ENCODE peak calls at places on chromosomes 11 and 22, in four cellular contexts. One of them, this sample, is unnamed.

GRCh38 chr11:69533296-69534165 is 52.1 kb downstream of the LINC01488 start:
- DNase-seq in stomach: no peak
- DNase-seq in Peyer's patch: no peak
- DNase-seq in HepG2: no peak
- DNase-seq in this sample: no peak

GRCh38 chr22:26318975-26319374 is 110.1 kb upstream of the ASPHD2 start:
- DNase-seq in stomach: no peak
- DNase-seq in Peyer's patch: no peak
- DNase-seq in HepG2: peak; percentile 13
- DNase-seq in this sample: no peak

GRCh38 chr11:33682446-33682845 is 18.2 kb downstream of the C11orf91 start:
- DNase-seq in stomach: no peak
- DNase-seq in Peyer's patch: no peak
- DNase-seq in HepG2: no peak
- DNase-seq in this sample: no peak

GRCh38 chr11:84097186-84097585 is 811.0 kb upstream of the CCDC90B start:
- DNase-seq in stomach: no peak
- DNase-seq in Peyer's patch: no peak
- DNase-seq in HepG2: no peak
- DNase-seq in this sample: no peak

GRCh38 chr11:32781721-32782120 is 12.7 kb downstream of the CCDC73 start:
- DNase-seq in stomach: no peak
- DNase-seq in Peyer's patch: no peak
- DNase-seq in HepG2: no peak
- DNase-seq in this sample: no peak

GRCh38 chr11:46554205-46555162 is 39.3 kb downstream of the AMBRA1 start:
- DNase-seq in stomach: no peak
- DNase-seq in Peyer's patch: no peak
- DNase-seq in HepG2: peak; percentile 99
- DNase-seq in this sample: no peak

GRCh38 chr11:73972187-73972586 is 10.5 kb downstream of the UCP2 start:
- DNase-seq in stomach: no peak
- DNase-seq in Peyer's patch: no peak
- DNase-seq in HepG2: no peak
- DNase-seq in this sample: no peak

GRCh38 chr11:109435121-109435742 is 13.2 kb downstream of the C11orf87 start:
- DNase-seq in stomach: no peak
- DNase-seq in Peyer's patch: no peak
- DNase-seq in HepG2: no peak
- DNase-seq in this sample: no peak

GRCh38 chr11:115503083-115503885 is 931 bp downstream of the CADM1 start:
- DNase-seq in stomach: peak; percentile 69
- DNase-seq in Peyer's patch: peak; percentile 67
- DNase-seq in HepG2: peak; percentile 51
- DNase-seq in this sample: peak; percentile 28

GRCh38 chr11:73931951-73932350 is 18.9 kb upstream of the DNAJB13 start:
- DNase-seq in stomach: no peak
- DNase-seq in Peyer's patch: no peak
- DNase-seq in HepG2: no peak
- DNase-seq in this sample: no peak

GRCh38 chr22:17213976-17214375 is 5.3 kb downstream of the ADA2 start:
- DNase-seq in stomach: peak; percentile 38
- DNase-seq in Peyer's patch: peak; percentile 68
- DNase-seq in HepG2: peak; percentile 21
- DNase-seq in this sample: no peak

GRCh38 chr11:19559746-19560145 is 152.9 kb upstream of the NAV2 start:
- DNase-seq in stomach: no peak
- DNase-seq in Peyer's patch: no peak
- DNase-seq in HepG2: no peak
- DNase-seq in this sample: no peak

GRCh38 chr11:31643831-31644230 is 134.3 kb downstream of the ELP4 start:
- DNase-seq in stomach: no peak
- DNase-seq in Peyer's patch: no peak
- DNase-seq in HepG2: no peak
- DNase-seq in this sample: no peak

GRCh38 chr22:40904101-40904500 is 42.2 kb upstream of the DNAJB7 start:
- DNase-seq in stomach: no peak
- DNase-seq in Peyer's patch: no peak
- DNase-seq in HepG2: no peak
- DNase-seq in this sample: no peak

GRCh38 chr22:31091106-31091975 is 10.2 kb downstream of the SMTN start:
- DNase-seq in stomach: no peak
- DNase-seq in Peyer's patch: peak; percentile 46
- DNase-seq in HepG2: no peak
- DNase-seq in this sample: peak; percentile 7

GRCh38 chr11:12444601-12445000 is 67.2 kb downstream of the PARVA start:
- DNase-seq in stomach: no peak
- DNase-seq in Peyer's patch: no peak
- DNase-seq in HepG2: no peak
- DNase-seq in this sample: no peak

GRCh38 chr11:114340311-114341131 is 44.3 kb downstream of the NNMT start:
- DNase-seq in stomach: peak; percentile 39
- DNase-seq in Peyer's patch: peak; percentile 42
- DNase-seq in HepG2: peak; percentile 30
- DNase-seq in this sample: no peak

GRCh38 chr11:23399995-23400394 is 539.7 kb upstream of the CCDC179 start:
- DNase-seq in stomach: no peak
- DNase-seq in Peyer's patch: no peak
- DNase-seq in HepG2: no peak
- DNase-seq in this sample: no peak

GRCh38 chr11:69374110-69374981 is 80.4 kb downstream of the MYEOV start:
- DNase-seq in stomach: peak; percentile 22
- DNase-seq in Peyer's patch: peak; percentile 84
- DNase-seq in HepG2: no peak
- DNase-seq in this sample: peak; percentile 13

GRCh38 chr11:17649696-17650600 is 69.4 kb upstream of the MYOD1 start:
- DNase-seq in stomach: no peak
- DNase-seq in Peyer's patch: no peak
- DNase-seq in HepG2: peak; percentile 44
- DNase-seq in this sample: no peak

GRCh38 chr11:121757480-121758125 is 304.8 kb upstream of the SORL1-AS1 start:
- DNase-seq in stomach: no peak
- DNase-seq in Peyer's patch: no peak
- DNase-seq in HepG2: no peak
- DNase-seq in this sample: no peak

DNA sequence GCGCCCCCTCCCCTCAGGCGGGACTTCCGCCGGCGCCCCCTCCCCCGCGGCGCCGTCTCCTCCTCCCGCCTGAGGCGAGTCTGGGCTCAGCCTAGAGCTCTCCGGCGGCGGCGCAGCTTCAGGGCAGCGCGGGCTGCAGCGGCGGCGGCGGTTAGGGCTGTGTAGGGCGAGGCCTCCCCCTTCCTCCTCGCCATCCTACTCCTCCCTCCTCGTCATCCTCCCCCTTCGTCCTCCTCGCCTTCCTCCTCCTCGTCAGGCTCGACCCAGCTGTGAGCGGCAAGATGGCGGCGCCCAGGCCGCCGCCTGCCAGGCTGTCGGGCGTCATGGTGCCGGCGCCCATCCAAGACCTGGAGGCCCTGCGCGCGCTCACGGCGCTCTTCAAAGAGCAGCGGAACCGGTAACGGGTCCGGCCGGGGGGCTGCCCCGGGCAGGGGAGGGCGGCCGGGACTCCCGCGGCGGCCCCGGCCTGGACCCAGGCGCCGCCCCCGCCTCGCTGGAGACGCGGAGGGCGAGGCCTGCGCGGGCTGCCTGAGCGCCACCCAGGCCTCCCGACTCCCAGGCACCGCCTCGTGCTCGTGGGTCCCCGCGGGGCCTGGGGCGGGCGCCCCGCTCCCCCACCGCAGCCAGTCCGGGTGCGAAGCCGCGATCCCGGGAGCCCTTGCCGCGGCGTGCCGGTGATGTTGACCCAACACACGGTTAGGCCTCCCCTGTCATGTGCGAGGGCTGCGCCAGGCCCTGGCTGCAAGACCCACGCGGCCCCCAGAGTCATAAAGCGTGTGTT is at the start of gene ATXN10:
- DNase-seq in stomach: peak; percentile 48
- DNase-seq in Peyer's patch: peak; percentile 75
- DNase-seq in HepG2: peak; percentile 49
- DNase-seq in this sample: peak; percentile 63
- TF ChIP-seq POLR2A in stomach: no peak
- TF ChIP-seq POLR2A in Peyer's patch: peak; percentile 24
- TF ChIP-seq POLR2A in HepG2: peak; percentile 65
- TF ChIP-seq POLR2A in this sample: peak; percentile 61

GRCh38 chr22:47631571-47632102 is 869.2 kb downstream of the TBC1D22A start:
- DNase-seq in stomach: peak; percentile 23
- DNase-seq in Peyer's patch: no peak
- DNase-seq in HepG2: no peak
- DNase-seq in this sample: no peak
- TF ChIP-seq POLR2A in stomach: no peak
- TF ChIP-seq POLR2A in Peyer's patch: no peak
- TF ChIP-seq POLR2A in HepG2: no peak
- TF ChIP-seq POLR2A in this sample: no peak

GRCh38 chr22:20955548-20955947 is 11.5 kb upstream of the AIFM3 start:
- DNase-seq in stomach: no peak
- DNase-seq in Peyer's patch: peak; percentile 22
- DNase-seq in HepG2: no peak
- DNase-seq in this sample: no peak
- TF ChIP-seq POLR2A in stomach: no peak
- TF ChIP-seq POLR2A in Peyer's patch: no peak
- TF ChIP-seq POLR2A in HepG2: no peak
- TF ChIP-seq POLR2A in this sample: no peak

DNA sequence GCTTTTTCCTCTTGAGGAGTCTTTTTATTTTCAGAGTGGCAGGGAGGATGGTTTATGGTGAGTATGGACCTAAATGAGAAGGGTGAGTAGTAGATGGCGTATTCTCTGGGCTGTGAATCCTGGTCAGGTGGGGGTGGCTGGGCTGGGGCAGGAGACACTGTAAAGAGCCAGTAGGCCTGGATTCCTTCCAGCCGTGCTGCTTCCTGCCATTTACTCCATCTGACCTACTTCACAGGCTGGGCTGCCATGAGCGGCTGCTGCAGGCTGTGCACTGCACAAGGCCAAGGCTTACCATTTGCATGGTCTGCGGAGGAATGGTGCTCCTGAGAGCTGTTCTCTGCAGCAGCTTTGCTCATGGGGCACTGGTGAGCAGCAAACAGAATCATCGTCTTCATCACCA is 297.6 kb downstream of the KIRREL3 start:
- DNase-seq in stomach: no peak
- DNase-seq in Peyer's patch: no peak
- DNase-seq in HepG2: no peak
- DNase-seq in this sample: no peak
- TF ChIP-seq POLR2A in stomach: no peak
- TF ChIP-seq POLR2A in Peyer's patch: no peak
- TF ChIP-seq POLR2A in HepG2: no peak
- TF ChIP-seq POLR2A in this sample: no peak

GRCh38 chr11:65013692-65014145 is 241 bp upstream of the ARL2 start:
- DNase-seq in stomach: peak; percentile 89
- DNase-seq in Peyer's patch: peak; percentile 94
- DNase-seq in HepG2: no peak
- DNase-seq in this sample: peak; percentile 95
- TF ChIP-seq POLR2A in stomach: no peak
- TF ChIP-seq POLR2A in Peyer's patch: peak; percentile 70
- TF ChIP-seq POLR2A in HepG2: no peak
- TF ChIP-seq POLR2A in this sample: no peak

DNA sequence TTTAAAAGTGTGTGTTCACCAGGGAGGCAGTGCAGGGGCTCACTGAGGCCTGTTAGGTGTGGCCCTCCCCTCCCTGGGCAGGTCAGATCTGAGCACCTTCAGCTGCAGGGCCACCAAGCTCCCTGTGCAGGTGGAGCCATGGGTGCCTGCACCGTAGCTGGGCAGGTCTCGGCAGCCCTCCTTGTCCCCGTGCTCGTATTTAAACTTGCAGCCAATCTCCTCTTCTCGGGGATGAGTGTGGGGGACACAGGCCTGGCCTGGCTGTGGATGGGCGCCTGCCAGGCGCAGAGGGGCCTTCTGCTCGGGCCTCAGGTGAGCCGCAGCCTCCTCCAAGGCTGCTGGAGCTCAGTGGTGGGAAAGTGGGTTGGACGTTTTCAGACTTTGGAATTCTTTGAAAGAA is 19.1 kb downstream of the PHRF1 start:
- DNase-seq in stomach: no peak
- DNase-seq in Peyer's patch: no peak
- DNase-seq in HepG2: no peak
- DNase-seq in this sample: no peak
- TF ChIP-seq POLR2A in stomach: no peak
- TF ChIP-seq POLR2A in Peyer's patch: no peak
- TF ChIP-seq POLR2A in HepG2: no peak
- TF ChIP-seq POLR2A in this sample: no peak

DNA sequence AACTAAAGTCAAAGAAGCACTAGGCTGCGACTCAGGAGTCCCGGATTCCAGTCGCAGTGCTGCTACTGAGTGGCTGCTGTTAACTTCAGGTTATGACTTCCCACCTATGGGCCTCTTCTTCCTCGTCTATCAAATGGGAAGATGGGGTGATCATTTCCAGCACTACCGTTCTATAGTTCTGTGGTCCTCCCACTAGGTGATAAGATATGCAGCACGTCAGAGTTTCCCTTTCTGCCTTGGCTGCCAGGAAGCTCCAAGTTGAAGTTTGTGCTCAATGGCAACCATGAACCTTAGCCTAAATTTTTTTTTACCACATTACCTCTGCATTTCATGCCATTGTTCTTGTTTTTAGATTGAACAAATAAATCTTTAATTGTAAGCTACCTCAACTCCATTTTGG is 38.7 kb downstream of the ALX4 start:
- DNase-seq in stomach: no peak
- DNase-seq in Peyer's patch: no peak
- DNase-seq in HepG2: no peak
- DNase-seq in this sample: no peak
- TF ChIP-seq POLR2A in stomach: no peak
- TF ChIP-seq POLR2A in Peyer's patch: no peak
- TF ChIP-seq POLR2A in HepG2: no peak
- TF ChIP-seq POLR2A in this sample: no peak

GRCh38 chr11:41675205-41675604 is 215.8 kb upstream of the LRRC4C start:
- DNase-seq in stomach: no peak
- DNase-seq in Peyer's patch: no peak
- DNase-seq in HepG2: no peak
- DNase-seq in this sample: no peak
- TF ChIP-seq POLR2A in stomach: no peak
- TF ChIP-seq POLR2A in Peyer's patch: no peak
- TF ChIP-seq POLR2A in HepG2: no peak
- TF ChIP-seq POLR2A in this sample: no peak

DNA sequence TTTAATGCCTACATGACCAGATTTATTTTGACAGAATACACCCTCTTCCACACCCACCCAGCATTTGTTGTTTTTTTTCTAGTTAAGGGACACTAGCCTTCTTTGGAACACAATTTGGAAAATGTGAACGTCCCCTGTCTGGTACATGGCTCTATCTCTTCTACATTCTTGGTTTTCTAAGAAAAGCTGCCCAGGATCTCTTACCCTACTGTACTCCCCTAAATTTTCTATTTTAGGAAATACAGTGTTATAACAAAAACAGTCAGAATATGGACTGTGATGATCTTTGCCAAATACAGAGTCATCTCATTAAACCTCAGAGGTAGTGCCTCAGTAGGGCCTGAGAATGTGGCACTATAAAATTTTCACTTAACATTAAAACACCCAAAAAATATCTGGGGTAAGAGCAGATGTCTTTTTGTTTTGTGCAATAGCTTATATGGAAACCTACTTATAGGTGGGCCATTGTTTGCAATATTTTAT is 93.1 kb upstream of the SPON1 start:
- DNase-seq in stomach: no peak
- DNase-seq in Peyer's patch: no peak
- DNase-seq in HepG2: no peak
- DNase-seq in this sample: no peak
- TF ChIP-seq POLR2A in stomach: no peak
- TF ChIP-seq POLR2A in Peyer's patch: no peak
- TF ChIP-seq POLR2A in HepG2: no peak
- TF ChIP-seq POLR2A in this sample: no peak